ENCODE peak calls at places on chromosomes 11 and 22, in six cellular contexts. U, Y, A, K, L and I are unnamed samples.

GRCh38 chr11:84089072-84090057 is 803.2 kb upstream of the CCDC90B start:
- DNase-seq in U (no peak), Y (no peak), A (no peak), K (no peak), L (no peak), I (no peak)

GRCh38 chr11:44973634-44974401 is 23.1 kb upstream of the TP53I11 start:
- DNase-seq in U (no peak), Y (no peak), A (no peak), K (peak; percentile 35), L (no peak), I (no peak)

GRCh38 chr22:25448435-25449051 is 115.9 kb upstream of the GRK3 start:
- DNase-seq in U (no peak), Y (no peak), A (no peak), K (no peak), L (peak; percentile 42), I (no peak)

GRCh38 chr11:19938051-19938856 is 222.0 kb downstream of the DBX1 start:
- DNase-seq in U (no peak), Y (peak; percentile 16), A (peak; percentile 39), K (peak; percentile 69), L (peak; percentile 78), I (peak; percentile 18)

GRCh38 chr11:94405062-94405461 is 3.8 kb upstream of the GPR83 start:
- DNase-seq in U (no peak), Y (no peak), A (no peak), K (no peak), L (no peak), I (no peak)

GRCh38 chr22:38238519-38239051 is 34.2 kb downstream of the TMEM184B start:
- DNase-seq in U (no peak), Y (no peak), A (no peak), K (no peak), L (no peak), I (no peak)

GRCh38 chr11:72244317-72245231 is 598 bp upstream of the PHOX2A start:
- DNase-seq in U (no peak), Y (no peak), A (no peak), K (no peak), L (peak; percentile 41), I (no peak)

GRCh38 chr11:121589946-121590537 is 137.3 kb upstream of the SORL1-AS1 start:
- DNase-seq in U (no peak), Y (peak; percentile 18), A (no peak), K (no peak), L (no peak), I (no peak)

GRCh38 chr11:67436459-67437081 is 912 bp downstream of the PTPRCAP start:
- DNase-seq in U (no peak), Y (peak; percentile 81), A (no peak), K (no peak), L (no peak), I (peak; percentile 71)

GRCh38 chr11:122697636-122698167 is 42.2 kb downstream of the UBASH3B start:
- DNase-seq in U (no peak), Y (no peak), A (no peak), K (no peak), L (no peak), I (no peak)

GRCh38 chr11:101707477-101707876 is 123.7 kb upstream of the TRPC6 start:
- DNase-seq in U (no peak), Y (no peak), A (no peak), K (no peak), L (no peak), I (no peak)

GRCh38 chr22:38923463-38924196 is 33.8 kb upstream of the APOBEC3A start:
- DNase-seq in U (peak; percentile 71), Y (no peak), A (no peak), K (peak; percentile 86), L (peak; percentile 90), I (no peak)

GRCh38 chr11:73480677-73481076 is 104.5 kb downstream of the RELT start:
- DNase-seq in U (no peak), Y (no peak), A (no peak), K (no peak), L (no peak), I (no peak)

GRCh38 chr11:116485425-116485824 is 287.4 kb downstream of the BUD13 start:
- DNase-seq in U (no peak), Y (no peak), A (no peak), K (no peak), L (no peak), I (no peak)

GRCh38 chr22:28429711-28430110 is 249.9 kb downstream of the TTC28 start:
- DNase-seq in U (no peak), Y (no peak), A (no peak), K (no peak), L (no peak), I (no peak)

GRCh38 chr11:72598901-72599300 is 75.3 kb downstream of the PDE2A start:
- DNase-seq in U (no peak), Y (no peak), A (no peak), K (no peak), L (no peak), I (no peak)

GRCh38 chr22:31876156-31877035 is 67.9 kb upstream of the YWHAH start:
- DNase-seq in U (no peak), Y (no peak), A (no peak), K (no peak), L (no peak), I (no peak)

GRCh38 chr11:68206211-68206610 is 6.9 kb downstream of the KMT5B start:
- DNase-seq in U (no peak), Y (no peak), A (no peak), K (no peak), L (peak; percentile 47), I (no peak)